ENCODE peak calls at places on chromosomes 3 and 15, in four cellular contexts. O is breast epithelium, T is AG10803, E is GM10248. X is an unnamed sample.

GRCh38 chr3:24087469-24087868 is 142.4 kb downstream of the NR1D2 start:
- DNase-seq in O (no peak), T (no peak), E (no peak), X (no peak)

GRCh38 chr15:92101706-92102434 is 248.4 kb downstream of the SLCO3A1 start:
- DNase-seq in E (no peak), O (no peak), T (no peak), X (peak; percentile 25)

GRCh38 chr3:117788086-117788485 is 1078.5 kb downstream of the TUSC7 start:
- DNase-seq in E (no peak), O (no peak), T (peak; percentile 82), X (no peak)

GRCh38 chr15:48046813-48047483 is 73.8 kb upstream of the SLC24A5 start:
- DNase-seq in E (no peak), T (no peak), O (no peak), X (no peak)

GRCh38 chr3:126474498-126475410 is 937 bp downstream of the ZXDC start:
- DNase-seq in T (peak; percentile 37), E (peak; percentile 59), O (peak; percentile 38), X (peak; percentile 61)

GRCh38 chr3:44444437-44444836 is 33.0 kb downstream of the ZNF445 start:
- DNase-seq in E (no peak), T (no peak), O (no peak), X (no peak)

GRCh38 chr3:38001456-38002081 is 11.0 kb downstream of the VILL start:
- DNase-seq in O (no peak), E (no peak), T (no peak), X (no peak)

GRCh38 chr15:93063292-93063671 is 25.7 kb downstream of the RGMA start:
- DNase-seq in T (no peak), E (no peak), O (no peak), X (no peak)

GRCh38 chr3:30864836-30865235 is 29.6 kb downstream of the GADL1 start:
- DNase-seq in T (no peak), E (no peak), O (no peak), X (no peak)

DNA sequence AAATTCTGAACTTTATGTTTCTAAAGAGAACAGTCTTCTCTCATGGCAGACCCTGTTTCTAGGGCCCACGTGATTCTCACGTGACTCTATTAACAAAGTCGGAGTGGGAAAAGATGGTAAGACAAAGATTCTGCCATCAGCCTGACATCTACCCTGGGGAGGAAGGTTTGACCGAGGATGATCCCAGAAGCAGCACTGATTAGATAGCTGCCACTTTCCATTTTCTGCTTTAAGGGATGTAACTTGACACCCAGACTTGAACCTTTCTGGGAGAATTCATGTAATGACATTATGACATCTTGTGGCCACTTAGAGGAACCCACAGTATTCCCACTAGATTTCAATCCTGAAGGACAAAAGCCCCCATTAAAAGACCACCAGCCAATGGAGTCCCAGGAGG is 480.3 kb upstream of the PROK2 start:
- DNase-seq in T (peak; percentile 47), E (no peak), O (no peak), X (no peak)
- TF ChIP-seq CTCF in T (peak; percentile 57), E (no peak), O (no peak), X (no peak)

GRCh38 chr15:81196576-81197254 is at the start of gene IL16:
- DNase-seq in E (no peak), T (no peak), O (no peak), X (no peak)

GRCh38 chr15:81199031-81199779 is 2.5 kb downstream of the IL16 start:
- DNase-seq in E (no peak), O (no peak), T (no peak), X (no peak)

GRCh38 chr15:81197255-81197630 is 564 bp downstream of the IL16 start:
- DNase-seq in O (no peak), T (no peak), E (no peak), X (no peak)

GRCh38 chr15:81195339-81195864 is 1.3 kb upstream of the IL16 start:
- DNase-seq in E (no peak), O (no peak), T (no peak), X (no peak)

DNA sequence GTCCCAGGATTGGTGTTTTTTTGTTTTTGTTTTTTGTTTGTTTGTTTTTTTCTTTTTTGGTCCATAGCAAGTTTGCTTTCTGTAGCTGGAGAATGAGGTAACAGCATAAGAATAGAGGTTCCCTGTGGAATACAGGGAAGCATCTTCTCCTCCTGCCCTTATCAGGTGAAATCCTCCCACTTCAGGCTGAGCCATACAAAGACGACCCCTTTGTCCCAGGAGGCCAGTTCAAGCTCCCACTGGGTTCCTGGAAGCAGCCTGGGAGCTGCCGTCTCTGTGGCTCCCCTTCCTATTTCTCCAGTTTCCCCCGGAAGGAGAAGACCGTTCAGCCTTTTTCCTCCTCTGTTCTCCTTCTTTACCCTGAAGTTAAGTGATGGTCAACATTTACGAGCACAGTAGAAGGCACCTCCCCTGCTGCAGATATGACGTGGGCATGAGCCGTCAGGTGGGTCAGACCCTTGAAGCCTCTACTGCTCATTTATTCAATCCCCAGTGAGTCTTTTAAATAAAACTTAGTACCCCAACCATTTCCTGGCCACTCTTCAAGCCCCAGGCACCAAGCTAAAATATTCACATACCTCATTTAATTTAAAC is 1.1 kb downstream of the IL16 start:
- DNase-seq in E (no peak), T (no peak), O (no peak), X (no peak)
- TF ChIP-seq CTCF in E (no peak), T (no peak), O (no peak), X (no peak)

GRCh38 chr3:174784206-174784934 is 74.8 kb upstream of the NAALADL2 start:
- DNase-seq in E (no peak), O (no peak), T (no peak), X (no peak)
- TF ChIP-seq CTCF in E (no peak), O (no peak), T (no peak), X (no peak)

DNA sequence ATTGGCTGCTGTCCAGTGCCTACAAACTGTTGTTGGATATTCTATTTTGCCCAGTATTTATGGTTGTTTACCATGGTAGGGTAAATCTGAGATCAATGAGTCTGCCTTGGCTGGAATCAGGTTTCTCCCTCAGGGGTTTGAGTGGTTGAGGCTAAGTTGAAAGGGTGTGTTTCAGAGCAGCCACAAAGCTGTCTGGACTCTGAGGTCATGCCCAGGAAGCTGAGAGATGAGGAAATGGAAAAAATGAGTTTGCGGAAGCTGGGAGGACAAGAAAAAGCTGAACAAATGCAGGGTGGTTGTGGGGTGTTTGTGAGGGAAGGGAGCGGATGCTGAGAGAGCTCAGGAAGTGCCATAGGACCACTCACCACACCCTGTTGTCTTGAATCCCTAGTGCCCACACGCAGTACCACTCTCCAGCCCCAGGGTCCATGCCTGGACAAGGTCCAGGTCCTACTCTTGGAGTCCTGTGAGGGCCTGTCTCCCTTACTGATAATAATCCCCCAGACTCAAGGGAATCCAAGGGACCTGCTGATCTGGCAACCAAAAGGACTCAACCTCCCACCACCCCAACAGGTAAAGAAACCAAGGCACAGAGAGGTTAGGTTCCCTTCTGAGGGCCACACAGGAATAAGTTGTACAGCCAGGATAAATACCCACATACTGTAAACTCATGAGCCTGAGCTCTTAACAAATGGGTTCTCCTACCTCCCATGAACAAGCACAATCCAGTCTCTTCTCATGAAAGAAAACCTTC is 81.6 kb downstream of the PPCDC start:
- DNase-seq in O (peak; percentile 60), T (peak; percentile 82), E (peak; percentile 83), X (peak; percentile 66)
- TF ChIP-seq CTCF in O (peak; percentile 19), T (no peak), E (no peak), X (no peak)

GRCh38 chr3:134147411-134147810 is 103.2 kb downstream of the RYK start:
- DNase-seq in T (no peak), E (no peak), O (no peak), X (no peak)

GRCh38 chr3:134143828-134144390 is 106.8 kb downstream of the RYK start:
- DNase-seq in E (no peak), T (no peak), O (no peak), X (no peak)

GRCh38 chr3:134148534-134148933 is 102.1 kb downstream of the RYK start:
- DNase-seq in E (no peak), O (no peak), T (peak; percentile 22), X (no peak)

GRCh38 chr3:134144694-134145093 is 106.0 kb downstream of the RYK start:
- DNase-seq in O (no peak), E (no peak), T (no peak), X (no peak)

GRCh38 chr3:134145183-134145582 is 105.5 kb downstream of the RYK start:
- DNase-seq in T (no peak), O (no peak), E (no peak), X (no peak)
- TF ChIP-seq CTCF in T (no peak), O (no peak), E (no peak), X (no peak)

GRCh38 chr3:176647988-176648387 is 549.3 kb downstream of the TBL1XR1 start:
- DNase-seq in E (no peak), O (no peak), T (no peak), X (no peak)

GRCh38 chr3:176650478-176650877 is 546.8 kb downstream of the TBL1XR1 start:
- DNase-seq in E (no peak), T (peak; percentile 21), O (no peak), X (no peak)

GRCh38 chr3:176651622-176652021 is 545.7 kb downstream of the TBL1XR1 start:
- DNase-seq in T (no peak), O (no peak), E (no peak), X (no peak)
- TF ChIP-seq CTCF in T (peak; percentile 15), O (no peak), E (no peak), X (no peak)

GRCh38 chr15:41562258-41562657 is 3.2 kb downstream of the TYRO3 start:
- DNase-seq in O (no peak), T (no peak), E (no peak), X (no peak)

GRCh38 chr15:41562784-41563198 is 3.8 kb downstream of the TYRO3 start:
- DNase-seq in O (no peak), E (no peak), T (no peak), X (no peak)

GRCh38 chr15:41559489-41560177 is 621 bp downstream of the TYRO3 start:
- DNase-seq in T (no peak), E (no peak), O (peak; percentile 17), X (no peak)

GRCh38 chr15:41561104-41561776 is 2.2 kb downstream of the TYRO3 start:
- DNase-seq in E (no peak), T (no peak), O (no peak), X (no peak)

GRCh38 chr15:41561777-41562145 is 2.7 kb downstream of the TYRO3 start:
- DNase-seq in T (peak; percentile 45), O (no peak), E (no peak), X (no peak)
- TF ChIP-seq CTCF in T (peak; percentile 24), O (no peak), E (no peak), X (no peak)

DNA sequence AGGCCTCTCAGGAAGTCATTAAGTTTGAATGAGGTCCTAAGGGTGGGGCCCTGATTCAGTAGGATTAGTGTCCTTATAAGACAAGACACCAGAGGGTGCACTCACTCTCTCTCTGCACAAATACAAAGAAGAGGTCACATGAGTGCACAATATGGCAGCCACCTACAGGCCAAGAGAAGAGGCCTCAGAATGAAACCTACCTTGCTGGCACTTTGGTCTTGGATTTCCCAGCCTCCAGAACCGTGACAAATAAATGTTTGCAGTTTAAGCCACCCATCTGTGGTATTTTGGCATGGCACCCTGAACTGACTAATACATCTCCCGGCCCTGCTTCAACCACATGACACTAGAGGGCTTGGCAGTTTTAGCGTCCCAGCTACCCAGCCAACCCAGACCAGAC is 73.9 kb upstream of the CHRNB4 start:
- DNase-seq in E (no peak), O (no peak), T (no peak), X (peak; percentile 38)
- TF ChIP-seq CTCF in E (no peak), O (no peak), T (no peak), X (no peak)

X was measured in activated CD8-positive, alpha-beta T cell treated with anti-CD3 and anti-CD28 coated beads for 36 hours.